ENCODE peak calls at places on chromosomes 13 and 19, in nine cellular contexts. One of them, this sample, is unnamed.
A peak's percentile ranks its signal among the peaks of the same experiment; 100 is the strongest.

GRCh38 chr19:19459707-19460251 is 54.3 kb downstream of the GATAD2A start:
- DNase-seq in endothelial cell of umbilical vein: peak; percentile 73
- DNase-seq in aorta: no peak
- DNase-seq in neuronal stem cell: no peak
- DNase-seq in WERI-Rb-1: no peak
- DNase-seq in neural progenitor cell: no peak
- DNase-seq in fibroblast of lung: peak; percentile 58
- DNase-seq in RWPE1: peak; percentile 44
- DNase-seq in mammary epithelial cell: no peak
- DNase-seq in this sample: no peak

GRCh38 chr13:91185294-91185863 is 162.1 kb upstream of the MIR17HG start:
- DNase-seq in RWPE1: peak; percentile 8
- DNase-seq in mammary epithelial cell: peak; percentile 5
- DNase-seq in neural progenitor cell: peak; percentile 29
- DNase-seq in aorta: no peak
- DNase-seq in neuronal stem cell: no peak
- DNase-seq in fibroblast of lung: peak; percentile 57
- DNase-seq in endothelial cell of umbilical vein: peak; percentile 2
- DNase-seq in WERI-Rb-1: no peak
- DNase-seq in this sample: no peak

GRCh38 chr19:3098141-3098514 is 4.0 kb downstream of the GNA11 start:
- DNase-seq in aorta: peak; percentile 82
- DNase-seq in WERI-Rb-1: no peak
- DNase-seq in fibroblast of lung: no peak
- DNase-seq in mammary epithelial cell: peak; percentile 39
- DNase-seq in neural progenitor cell: no peak
- DNase-seq in RWPE1: no peak
- DNase-seq in endothelial cell of umbilical vein: peak; percentile 47
- DNase-seq in neuronal stem cell: no peak
- DNase-seq in this sample: no peak

GRCh38 chr19:34241513-34242337 is 12.6 kb upstream of the GARRE1 start:
- DNase-seq in fibroblast of lung: no peak
- DNase-seq in neuronal stem cell: no peak
- DNase-seq in aorta: no peak
- DNase-seq in mammary epithelial cell: no peak
- DNase-seq in endothelial cell of umbilical vein: no peak
- DNase-seq in RWPE1: no peak
- DNase-seq in neural progenitor cell: peak; percentile 78
- DNase-seq in WERI-Rb-1: peak; percentile 70
- DNase-seq in this sample: no peak

GRCh38 chr13:19759669-19760068 is 23.1 kb downstream of the PSPC1 start:
- DNase-seq in neuronal stem cell: no peak
- DNase-seq in endothelial cell of umbilical vein: no peak
- DNase-seq in fibroblast of lung: no peak
- DNase-seq in neural progenitor cell: no peak
- DNase-seq in mammary epithelial cell: no peak
- DNase-seq in WERI-Rb-1: no peak
- DNase-seq in RWPE1: no peak
- DNase-seq in aorta: no peak
- DNase-seq in this sample: no peak

GRCh38 chr19:12675940-12676339 is 5.7 kb downstream of the DHPS start:
- DNase-seq in neural progenitor cell: no peak
- DNase-seq in neuronal stem cell: no peak
- DNase-seq in endothelial cell of umbilical vein: no peak
- DNase-seq in aorta: no peak
- DNase-seq in mammary epithelial cell: no peak
- DNase-seq in WERI-Rb-1: no peak
- DNase-seq in fibroblast of lung: no peak
- DNase-seq in RWPE1: no peak
- DNase-seq in this sample: no peak

GRCh38 chr19:42465827-42466280 is 23.1 kb upstream of the CXCL17 start:
- DNase-seq in neural progenitor cell: no peak
- DNase-seq in RWPE1: no peak
- DNase-seq in endothelial cell of umbilical vein: no peak
- DNase-seq in WERI-Rb-1: no peak
- DNase-seq in fibroblast of lung: no peak
- DNase-seq in mammary epithelial cell: no peak
- DNase-seq in aorta: no peak
- DNase-seq in neuronal stem cell: no peak
- DNase-seq in this sample: no peak

GRCh38 chr19:29662604-29663404 is 2.5 kb upstream of the PLEKHF1 start:
- DNase-seq in neuronal stem cell: no peak
- DNase-seq in neural progenitor cell: no peak
- DNase-seq in WERI-Rb-1: no peak
- DNase-seq in aorta: peak; percentile 92
- DNase-seq in fibroblast of lung: peak; percentile 93
- DNase-seq in RWPE1: peak; percentile 67
- DNase-seq in endothelial cell of umbilical vein: peak; percentile 69
- DNase-seq in mammary epithelial cell: peak; percentile 82
- DNase-seq in this sample: no peak

GRCh38 chr13:34720618-34721017 is 221.5 kb upstream of the NBEA start:
- DNase-seq in neuronal stem cell: no peak
- DNase-seq in aorta: no peak
- DNase-seq in WERI-Rb-1: no peak
- DNase-seq in fibroblast of lung: no peak
- DNase-seq in RWPE1: no peak
- DNase-seq in mammary epithelial cell: no peak
- DNase-seq in neural progenitor cell: no peak
- DNase-seq in endothelial cell of umbilical vein: no peak
- DNase-seq in this sample: no peak

GRCh38 chr19:46821512-46822359 is 28.9 kb downstream of the AP2S1 start:
- DNase-seq in endothelial cell of umbilical vein: no peak
- DNase-seq in mammary epithelial cell: no peak
- DNase-seq in RWPE1: no peak
- DNase-seq in fibroblast of lung: no peak
- DNase-seq in neuronal stem cell: no peak
- DNase-seq in WERI-Rb-1: peak; percentile 41
- DNase-seq in aorta: no peak
- DNase-seq in neural progenitor cell: peak; percentile 16
- DNase-seq in this sample: no peak

GRCh38 chr13:33575378-33575777 is 242.6 kb upstream of the RFC3 start:
- DNase-seq in fibroblast of lung: no peak
- DNase-seq in aorta: no peak
- DNase-seq in endothelial cell of umbilical vein: no peak
- DNase-seq in WERI-Rb-1: no peak
- DNase-seq in RWPE1: no peak
- DNase-seq in mammary epithelial cell: no peak
- DNase-seq in neural progenitor cell: no peak
- DNase-seq in neuronal stem cell: no peak
- DNase-seq in this sample: no peak

GRCh38 chr19:47176071-47176626 is 45.5 kb downstream of the SAE1 start:
- DNase-seq in aorta: no peak
- DNase-seq in endothelial cell of umbilical vein: peak; percentile 80
- DNase-seq in neural progenitor cell: no peak
- DNase-seq in RWPE1: peak; percentile 20
- DNase-seq in fibroblast of lung: peak; percentile 78
- DNase-seq in WERI-Rb-1: no peak
- DNase-seq in mammary epithelial cell: no peak
- DNase-seq in neuronal stem cell: no peak
- DNase-seq in this sample: no peak

GRCh38 chr19:49210108-49210900 is 52.7 kb downstream of the TRPM4 start:
- DNase-seq in mammary epithelial cell: no peak
- DNase-seq in aorta: no peak
- DNase-seq in fibroblast of lung: peak; percentile 49
- DNase-seq in neural progenitor cell: peak; percentile 94
- DNase-seq in RWPE1: peak; percentile 29
- DNase-seq in endothelial cell of umbilical vein: peak; percentile 9
- DNase-seq in neuronal stem cell: peak; percentile 57
- DNase-seq in WERI-Rb-1: peak; percentile 17
- DNase-seq in this sample: no peak

GRCh38 chr19:7988307-7988706 is 17.1 kb downstream of the ELAVL1 start:
- DNase-seq in mammary epithelial cell: peak; percentile 71
- DNase-seq in neural progenitor cell: no peak
- DNase-seq in WERI-Rb-1: no peak
- DNase-seq in aorta: no peak
- DNase-seq in RWPE1: peak; percentile 55
- DNase-seq in neuronal stem cell: no peak
- DNase-seq in endothelial cell of umbilical vein: no peak
- DNase-seq in fibroblast of lung: no peak
- DNase-seq in this sample: no peak
- H3K27ac ChIP-seq in mammary epithelial cell: peak overlapping the region; percentile 55
- H3K27ac ChIP-seq in neural progenitor cell: no peak overlapping the region
- H3K27ac ChIP-seq in WERI-Rb-1: no peak overlapping the region
- H3K27ac ChIP-seq in aorta: no peak overlapping the region
- H3K27ac ChIP-seq in RWPE1: peak overlapping the region; percentile 100
- H3K27ac ChIP-seq in neuronal stem cell: no peak overlapping the region
- H3K27ac ChIP-seq in endothelial cell of umbilical vein: no peak overlapping the region
- H3K27ac ChIP-seq in fibroblast of lung: no peak overlapping the region
- H3K27ac ChIP-seq in this sample: peak overlapping the region; percentile 77

GRCh38 chr13:113819731-113820715 is 43.9 kb downstream of the GAS6 start:
- DNase-seq in mammary epithelial cell: no peak
- DNase-seq in RWPE1: no peak
- DNase-seq in neural progenitor cell: no peak
- DNase-seq in aorta: peak; percentile 77
- DNase-seq in endothelial cell of umbilical vein: no peak
- DNase-seq in WERI-Rb-1: no peak
- DNase-seq in fibroblast of lung: peak; percentile 25
- DNase-seq in neuronal stem cell: no peak
- DNase-seq in this sample: no peak

GRCh38 chr13:113817860-113818691 is 45.8 kb downstream of the GAS6 start:
- DNase-seq in RWPE1: no peak
- DNase-seq in neuronal stem cell: no peak
- DNase-seq in mammary epithelial cell: no peak
- DNase-seq in aorta: peak; percentile 77
- DNase-seq in WERI-Rb-1: peak; percentile 67
- DNase-seq in neural progenitor cell: no peak
- DNase-seq in fibroblast of lung: no peak
- DNase-seq in endothelial cell of umbilical vein: peak; percentile 16
- DNase-seq in this sample: no peak

GRCh38 chr13:113819341-113819730 is 44.5 kb downstream of the GAS6 start:
- DNase-seq in WERI-Rb-1: no peak
- DNase-seq in neural progenitor cell: no peak
- DNase-seq in aorta: no peak
- DNase-seq in fibroblast of lung: no peak
- DNase-seq in endothelial cell of umbilical vein: no peak
- DNase-seq in neuronal stem cell: no peak
- DNase-seq in RWPE1: no peak
- DNase-seq in mammary epithelial cell: no peak
- DNase-seq in this sample: no peak

GRCh38 chr13:113816925-113817859 is 46.7 kb downstream of the GAS6 start:
- DNase-seq in neural progenitor cell: peak; percentile 90
- DNase-seq in WERI-Rb-1: peak; percentile 96
- DNase-seq in RWPE1: peak; percentile 69
- DNase-seq in endothelial cell of umbilical vein: peak; percentile 91
- DNase-seq in mammary epithelial cell: peak; percentile 75
- DNase-seq in fibroblast of lung: peak; percentile 81
- DNase-seq in neuronal stem cell: peak; percentile 68
- DNase-seq in aorta: peak; percentile 96
- DNase-seq in this sample: peak; percentile 68

DNA sequence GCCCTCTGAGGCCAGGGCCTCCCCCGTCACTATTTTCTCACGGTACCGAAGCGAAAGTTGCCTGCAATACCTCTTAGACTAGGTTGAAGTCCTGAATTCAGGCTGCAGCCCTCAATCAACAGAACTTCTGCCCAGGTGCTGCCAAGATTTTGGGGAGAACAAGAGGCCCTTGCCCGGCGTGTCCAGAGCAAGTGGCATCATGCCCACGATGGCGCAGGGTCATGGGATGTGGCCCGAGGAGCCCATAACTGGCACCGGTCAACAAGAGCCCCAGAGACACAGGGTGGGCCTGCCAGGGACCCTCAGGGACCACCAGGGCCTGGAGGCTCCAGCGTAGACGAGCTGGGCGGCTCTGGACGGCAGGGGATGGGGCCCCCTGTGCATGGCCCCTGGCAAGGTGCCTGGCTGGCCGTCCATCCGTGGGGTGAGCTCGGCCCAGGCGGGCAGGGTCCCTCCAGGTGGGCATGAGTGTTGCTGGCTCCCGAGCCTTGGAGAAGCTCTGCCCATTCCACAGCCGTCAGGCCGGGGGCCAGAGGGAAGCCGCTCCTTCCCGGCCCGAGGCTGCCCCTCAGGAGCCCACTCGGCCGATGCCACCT is 45.1 kb downstream of the GAS6 start:
- DNase-seq in WERI-Rb-1: no peak
- DNase-seq in aorta: no peak
- DNase-seq in neural progenitor cell: no peak
- DNase-seq in endothelial cell of umbilical vein: no peak
- DNase-seq in RWPE1: no peak
- DNase-seq in neuronal stem cell: no peak
- DNase-seq in mammary epithelial cell: no peak
- DNase-seq in fibroblast of lung: no peak
- DNase-seq in this sample: no peak
- H3K27ac ChIP-seq in WERI-Rb-1: peak overlapping the region; percentile 32
- H3K27ac ChIP-seq in aorta: no peak overlapping the region
- H3K27ac ChIP-seq in neural progenitor cell: no peak overlapping the region
- H3K27ac ChIP-seq in endothelial cell of umbilical vein: no peak overlapping the region
- H3K27ac ChIP-seq in RWPE1: peak overlapping the region; percentile 99
- H3K27ac ChIP-seq in neuronal stem cell: no peak overlapping the region
- H3K27ac ChIP-seq in mammary epithelial cell: no peak overlapping the region
- H3K27ac ChIP-seq in fibroblast of lung: no peak overlapping the region
- H3K27ac ChIP-seq in this sample: no peak overlapping the region

GRCh38 chr13:112443191-112444000 is 67.2 kb downstream of the SPACA7 start:
- DNase-seq in aorta: peak; percentile 69
- DNase-seq in neural progenitor cell: peak; percentile 81
- DNase-seq in fibroblast of lung: no peak
- DNase-seq in RWPE1: no peak
- DNase-seq in WERI-Rb-1: peak; percentile 59
- DNase-seq in mammary epithelial cell: no peak
- DNase-seq in endothelial cell of umbilical vein: no peak
- DNase-seq in neuronal stem cell: peak; percentile 66
- DNase-seq in this sample: no peak

GRCh38 chr13:112442483-112443090 is 66.4 kb downstream of the SPACA7 start:
- DNase-seq in fibroblast of lung: peak; percentile 12
- DNase-seq in RWPE1: peak; percentile 14
- DNase-seq in neuronal stem cell: peak; percentile 21
- DNase-seq in neural progenitor cell: peak; percentile 29
- DNase-seq in aorta: peak; percentile 37
- DNase-seq in WERI-Rb-1: no peak
- DNase-seq in endothelial cell of umbilical vein: no peak
- DNase-seq in mammary epithelial cell: peak; percentile 4
- DNase-seq in this sample: peak; percentile 48

GRCh38 chr13:112438515-112438914 is 62.4 kb downstream of the SPACA7 start:
- DNase-seq in neuronal stem cell: no peak
- DNase-seq in endothelial cell of umbilical vein: no peak
- DNase-seq in WERI-Rb-1: no peak
- DNase-seq in mammary epithelial cell: no peak
- DNase-seq in RWPE1: no peak
- DNase-seq in aorta: no peak
- DNase-seq in neural progenitor cell: no peak
- DNase-seq in fibroblast of lung: no peak
- DNase-seq in this sample: no peak

GRCh38 chr13:112441779-112442310 is 65.7 kb downstream of the SPACA7 start:
- DNase-seq in neural progenitor cell: no peak
- DNase-seq in RWPE1: no peak
- DNase-seq in WERI-Rb-1: no peak
- DNase-seq in neuronal stem cell: no peak
- DNase-seq in endothelial cell of umbilical vein: no peak
- DNase-seq in fibroblast of lung: no peak
- DNase-seq in mammary epithelial cell: no peak
- DNase-seq in aorta: peak; percentile 53
- DNase-seq in this sample: no peak

GRCh38 chr13:112441226-112441625 is 65.1 kb downstream of the SPACA7 start:
- DNase-seq in WERI-Rb-1: no peak
- DNase-seq in RWPE1: no peak
- DNase-seq in mammary epithelial cell: no peak
- DNase-seq in fibroblast of lung: no peak
- DNase-seq in neuronal stem cell: no peak
- DNase-seq in aorta: peak; percentile 69
- DNase-seq in neural progenitor cell: no peak
- DNase-seq in endothelial cell of umbilical vein: no peak
- DNase-seq in this sample: no peak
- H3K27ac ChIP-seq in WERI-Rb-1: no peak overlapping the region
- H3K27ac ChIP-seq in RWPE1: no peak overlapping the region
- H3K27ac ChIP-seq in mammary epithelial cell: no peak overlapping the region
- H3K27ac ChIP-seq in fibroblast of lung: no peak overlapping the region
- H3K27ac ChIP-seq in neuronal stem cell: no peak overlapping the region
- H3K27ac ChIP-seq in aorta: no peak overlapping the region
- H3K27ac ChIP-seq in neural progenitor cell: no peak overlapping the region
- H3K27ac ChIP-seq in endothelial cell of umbilical vein: no peak overlapping the region
- H3K27ac ChIP-seq in this sample: no peak overlapping the region

GRCh38 chr19:32070101-32070500 is 275.3 kb upstream of the ZNF507 start:
- DNase-seq in endothelial cell of umbilical vein: no peak
- DNase-seq in RWPE1: no peak
- DNase-seq in mammary epithelial cell: no peak
- DNase-seq in fibroblast of lung: no peak
- DNase-seq in neuronal stem cell: no peak
- DNase-seq in WERI-Rb-1: no peak
- DNase-seq in aorta: no peak
- DNase-seq in neural progenitor cell: no peak
- DNase-seq in this sample: no peak
- H3K27ac ChIP-seq in endothelial cell of umbilical vein: no peak overlapping the region
- H3K27ac ChIP-seq in RWPE1: no peak overlapping the region
- H3K27ac ChIP-seq in mammary epithelial cell: no peak overlapping the region
- H3K27ac ChIP-seq in fibroblast of lung: no peak overlapping the region
- H3K27ac ChIP-seq in neuronal stem cell: no peak overlapping the region
- H3K27ac ChIP-seq in WERI-Rb-1: no peak overlapping the region
- H3K27ac ChIP-seq in aorta: no peak overlapping the region
- H3K27ac ChIP-seq in neural progenitor cell: no peak overlapping the region
- H3K27ac ChIP-seq in this sample: no peak overlapping the region